ENCODE peak calls at places on chromosomes 12 and 14, in nine cellular contexts. I is activated T-cell treated with anti-CD3 and anti-CD28 coated beads for 1 hour; G is LHCN-M2; W is NCI-H460; V is tibial artery; X is stimulated activated CD8-positive, alpha-beta memory T cell treated with anti-CD3 and anti-CD28 coated beads, Interleukin-2, amount 100 ng/mL, for 1 hour; P is mesenchymal stem cell; Q is HEK293T; L is GM12865. O is an unnamed sample.

GRCh38 chr12:105740337-105740736 is 398.4 kb downstream of the NUAK1 start:
- DNase-seq in I (no peak), G (no peak), W (no peak), V (no peak), X (no peak), P (no peak), Q (no peak), L (no peak), O (no peak)

GRCh38 chr14:65072256-65072655 is 30.1 kb downstream of the MAX start:
- DNase-seq in I (no peak), G (no peak), W (no peak), V (no peak), X (no peak), P (no peak), Q (no peak), L (no peak), O (no peak)

GRCh38 chr12:795305-795704 is 42.9 kb downstream of the WNK1 start:
- DNase-seq in I (no peak), G (no peak), W (no peak), V (no peak), X (no peak), P (no peak), Q (no peak), L (peak; percentile 26), O (peak; percentile 31)

GRCh38 chr12:98743362-98743953 is 98.4 kb downstream of the APAF1 start:
- DNase-seq in I (no peak), G (no peak), W (peak; percentile 26), V (no peak), X (no peak), P (peak; percentile 33), Q (peak; percentile 60), L (peak; percentile 44), O (no peak)

GRCh38 chr12:43131304-43131703 is 420.7 kb downstream of the ADAMTS20 start:
- DNase-seq in I (no peak), G (no peak), W (no peak), V (no peak), X (no peak), P (no peak), Q (no peak), L (no peak), O (no peak)

GRCh38 chr12:78865297-78865955 is 852 bp downstream of the SYT1 start:
- DNase-seq in I (no peak), G (no peak), W (no peak), V (no peak), X (no peak), P (no peak), Q (no peak), L (no peak), O (no peak)

GRCh38 chr14:105150368-105151111 is 18.0 kb downstream of the JAG2 start:
- DNase-seq in I (no peak), G (no peak), W (no peak), V (no peak), X (no peak), P (no peak), Q (no peak), L (no peak), O (peak; percentile 19)

GRCh38 chr12:66025477-66025876 is 105.1 kb downstream of the LLPH start:
- DNase-seq in I (no peak), G (no peak), W (no peak), V (no peak), X (no peak), P (no peak), Q (no peak), L (no peak), O (no peak)

GRCh38 chr14:71372411-71372838 is 465.2 kb downstream of the PCNX1 start:
- DNase-seq in I (no peak), G (peak; percentile 52), W (peak; percentile 2), V (no peak), X (no peak), P (peak; percentile 85), Q (no peak), L (no peak), O (no peak)

GRCh38 chr12:109255377-109255776 is 53.7 kb downstream of the FOXN4 start:
- DNase-seq in I (no peak), G (no peak), W (no peak), V (no peak), X (no peak), P (no peak), Q (no peak), L (peak; percentile 14), O (no peak)

GRCh38 chr12:48454675-48455074 is 17.7 kb upstream of the ANP32D start:
- DNase-seq in I (no peak), G (no peak), W (peak; percentile 15), V (no peak), X (no peak), P (peak; percentile 20), Q (peak; percentile 34), L (peak; percentile 45), O (no peak)

GRCh38 chr12:57632369-57632897 is 568 bp downstream of the B4GALNT1 start:
- DNase-seq in I (no peak), G (no peak), W (no peak), V (no peak), X (no peak), P (peak; percentile 32), Q (no peak), L (no peak), O (no peak)

GRCh38 chr12:52190860-52191729 is 719 bp downstream of the KRT80 start:
- DNase-seq in I (no peak), G (no peak), W (no peak), V (no peak), X (no peak), P (no peak), Q (no peak), L (no peak), O (no peak)

GRCh38 chr12:83378186-83378727 is 691.6 kb downstream of the TMTC2 start:
- DNase-seq in I (no peak), G (no peak), W (no peak), V (no peak), X (no peak), P (no peak), Q (no peak), L (no peak), O (no peak)

GRCh38 chr12:128266559-128267245 is at the start of gene TMEM132C:
- DNase-seq in I (no peak), G (no peak), W (no peak), V (no peak), X (no peak), P (no peak), Q (no peak), L (no peak), O (no peak)

GRCh38 chr12:67759829-67760228 is 111.3 kb downstream of the DYRK2 start:
- DNase-seq in I (no peak), G (no peak), W (no peak), V (no peak), X (no peak), P (no peak), Q (no peak), L (no peak), O (no peak)

GRCh38 chr12:59077153-59077930 is 157.0 kb upstream of the LRIG3 start:
- DNase-seq in I (no peak), G (peak; percentile 38), W (no peak), V (no peak), X (no peak), P (peak; percentile 60), Q (no peak), L (no peak), O (no peak)

GRCh38 chr14:71135496-71135895 is 228.2 kb downstream of the PCNX1 start:
- DNase-seq in I (no peak), G (no peak), W (no peak), V (no peak), X (no peak), P (no peak), Q (no peak), L (no peak), O (no peak)

GRCh38 chr14:36134026-36134425 is 42.5 kb downstream of the PTCSC3 start:
- DNase-seq in I (no peak), G (no peak), W (no peak), V (no peak), X (no peak), P (no peak), Q (no peak), L (no peak), O (no peak)

GRCh38 chr12:132419612-132420237 is 70.2 kb upstream of the FBRSL1 start:
- DNase-seq in I (no peak), G (no peak), W (no peak), V (no peak), X (no peak), P (no peak), Q (no peak), L (no peak), O (no peak)

GRCh38 chr14:104882325-104882973 is 17.4 kb downstream of the CEP170B start:
- DNase-seq in I (no peak), G (no peak), W (no peak), V (no peak), X (no peak), P (no peak), Q (no peak), L (peak; percentile 42), O (no peak)

GRCh38 chr14:89607453-89607852 is 190.4 kb upstream of the FOXN3 start:
- DNase-seq in I (no peak), G (no peak), W (no peak), V (no peak), X (no peak), P (no peak), Q (no peak), L (no peak), O (no peak)

GRCh38 chr14:50822501-50823042 is 8.4 kb downstream of the NIN start:
- DNase-seq in I (no peak), G (no peak), W (no peak), V (no peak), X (no peak), P (peak; percentile 19), Q (no peak), L (peak; percentile 49), O (no peak)

GRCh38 chr12:67469666-67470065 is 178.9 kb upstream of the DYRK2 start:
- DNase-seq in I (no peak), G (no peak), W (no peak), V (no peak), X (no peak), P (peak; percentile 49), Q (no peak), L (no peak), O (peak; percentile 42)

GRCh38 chr12:1217191-1217949 is 226.3 kb downstream of the ERC1 start:
- DNase-seq in I (no peak), G (peak; percentile 59), W (peak; percentile 39), V (no peak), X (no peak), P (peak; percentile 45), Q (no peak), L (no peak), O (no peak)

GRCh38 chr12:123139926-123140674 is 10.8 kb downstream of the PITPNM2 start:
- DNase-seq in I (no peak), G (peak; percentile 70), W (no peak), V (no peak), X (no peak), P (peak; percentile 71), Q (no peak), L (no peak), O (no peak)

GRCh38 chr12:120064054-120064940 is 52.3 kb downstream of the RAB35 start:
- DNase-seq in I (no peak), G (no peak), W (no peak), V (no peak), X (no peak), P (no peak), Q (no peak), L (no peak), O (no peak)